ENCODE peak calls at places on chromosomes 7 and 10, in six cellular contexts. One of them, this sample, is unnamed.

GRCh38 chr10:4384254-4384653 is 441.8 kb upstream of the AKR1E2 start:
- DNase-seq in HFFc6: no peak
- DNase-seq in tibial nerve: no peak
- DNase-seq in esophagus squamous epithelium: no peak
- DNase-seq in RWPE1: no peak
- DNase-seq in PC-3: no peak
- DNase-seq in this sample: no peak

GRCh38 chr7:84477786-84478405 is 283.3 kb upstream of the SEMA3A start:
- DNase-seq in HFFc6: no peak
- DNase-seq in tibial nerve: no peak
- DNase-seq in esophagus squamous epithelium: no peak
- DNase-seq in RWPE1: peak
- DNase-seq in PC-3: no peak
- DNase-seq in this sample: no peak

GRCh38 chr7:150972746-150973145 is 5.4 kb downstream of the KCNH2 start:
- DNase-seq in HFFc6: no peak
- DNase-seq in tibial nerve: no peak
- DNase-seq in esophagus squamous epithelium: no peak
- DNase-seq in RWPE1: no peak
- DNase-seq in PC-3: no peak
- DNase-seq in this sample: no peak

GRCh38 chr10:103839867-103840746 is 15.3 kb downstream of the SH3PXD2A start:
- DNase-seq in HFFc6: no peak
- DNase-seq in tibial nerve: no peak
- DNase-seq in esophagus squamous epithelium: no peak
- DNase-seq in RWPE1: no peak
- DNase-seq in PC-3: no peak
- DNase-seq in this sample: peak

GRCh38 chr10:113004219-113004618 is 54.2 kb downstream of the TCF7L2 start:
- DNase-seq in HFFc6: no peak
- DNase-seq in tibial nerve: no peak
- DNase-seq in esophagus squamous epithelium: no peak
- DNase-seq in RWPE1: no peak
- DNase-seq in PC-3: no peak
- DNase-seq in this sample: no peak

GRCh38 chr10:75502838-75503237 is 71.4 kb downstream of the LRMDA start:
- DNase-seq in HFFc6: no peak
- DNase-seq in tibial nerve: no peak
- DNase-seq in esophagus squamous epithelium: no peak
- DNase-seq in RWPE1: no peak
- DNase-seq in PC-3: no peak
- DNase-seq in this sample: no peak

GRCh38 chr10:125592897-125593296 is 90.1 kb downstream of the TEX36 start:
- DNase-seq in HFFc6: no peak
- DNase-seq in tibial nerve: no peak
- DNase-seq in esophagus squamous epithelium: no peak
- DNase-seq in RWPE1: no peak
- DNase-seq in PC-3: no peak
- DNase-seq in this sample: no peak

GRCh38 chr10:105063796-105064195 is 422.7 kb downstream of the SORCS3 start:
- DNase-seq in HFFc6: no peak
- DNase-seq in tibial nerve: no peak
- DNase-seq in esophagus squamous epithelium: no peak
- DNase-seq in RWPE1: peak
- DNase-seq in PC-3: peak
- DNase-seq in this sample: peak

GRCh38 chr10:114404171-114405010 is at the start of gene AFAP1L2:
- DNase-seq in HFFc6: no peak
- DNase-seq in tibial nerve: no peak
- DNase-seq in esophagus squamous epithelium: no peak
- DNase-seq in RWPE1: peak
- DNase-seq in PC-3: peak
- DNase-seq in this sample: peak

GRCh38 chr7:149595078-149595477 is 97.5 kb upstream of the ZNF746 start:
- DNase-seq in HFFc6: no peak
- DNase-seq in tibial nerve: no peak
- DNase-seq in esophagus squamous epithelium: no peak
- DNase-seq in RWPE1: no peak
- DNase-seq in PC-3: no peak
- DNase-seq in this sample: no peak

GRCh38 chr7:149599636-149600206 is 102.1 kb upstream of the ZNF746 start:
- DNase-seq in HFFc6: no peak
- DNase-seq in tibial nerve: no peak
- DNase-seq in esophagus squamous epithelium: no peak
- DNase-seq in RWPE1: no peak
- DNase-seq in PC-3: no peak
- DNase-seq in this sample: no peak

GRCh38 chr7:149604521-149604920 is 106.9 kb upstream of the ZNF746 start:
- DNase-seq in HFFc6: no peak
- DNase-seq in tibial nerve: no peak
- DNase-seq in esophagus squamous epithelium: no peak
- DNase-seq in RWPE1: no peak
- DNase-seq in PC-3: no peak
- DNase-seq in this sample: no peak

GRCh38 chr7:149595541-149595940 is 97.9 kb upstream of the ZNF746 start:
- DNase-seq in HFFc6: no peak
- DNase-seq in tibial nerve: no peak
- DNase-seq in esophagus squamous epithelium: no peak
- DNase-seq in RWPE1: no peak
- DNase-seq in PC-3: no peak
- DNase-seq in this sample: no peak

DNA sequence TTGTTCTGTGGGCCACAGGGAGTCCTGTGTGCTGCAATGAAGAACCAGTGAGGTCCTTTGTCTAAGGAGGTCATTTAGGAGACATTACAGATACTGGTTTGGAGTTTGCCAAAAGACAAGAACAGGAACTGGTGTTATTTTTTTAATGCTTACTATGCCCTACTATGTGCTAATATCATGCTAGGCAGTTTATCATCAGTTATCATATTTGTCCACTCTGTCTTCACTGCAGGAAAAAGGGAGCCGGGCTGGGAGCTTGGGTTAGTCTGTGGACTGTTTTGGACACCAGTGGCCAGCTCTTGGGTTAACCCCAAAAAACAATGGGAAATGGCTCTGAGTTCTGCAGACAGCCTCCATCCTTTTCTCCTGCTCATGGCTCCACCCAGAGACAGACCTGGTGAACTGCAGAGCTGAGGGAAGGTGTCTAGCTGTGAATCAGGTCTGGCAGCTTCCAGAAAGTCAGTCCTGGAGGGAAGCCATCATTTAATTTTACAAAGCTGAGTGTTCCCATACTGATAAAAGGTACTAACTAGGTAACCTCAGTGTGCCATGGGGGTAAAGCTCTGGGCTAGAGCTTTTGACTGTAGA is 101.2 kb upstream of the ZNF746 start:
- DNase-seq in HFFc6: peak
- DNase-seq in tibial nerve: no peak
- DNase-seq in esophagus squamous epithelium: no peak
- DNase-seq in RWPE1: peak
- DNase-seq in PC-3: peak
- DNase-seq in this sample: peak
- TF ChIP-seq CTCF in HFFc6: peak
- TF ChIP-seq CTCF in tibial nerve: no peak
- TF ChIP-seq CTCF in esophagus squamous epithelium: peak
- TF ChIP-seq CTCF in RWPE1: no peak
- TF ChIP-seq CTCF in PC-3: peak
- TF ChIP-seq CTCF in this sample: no peak

DNA sequence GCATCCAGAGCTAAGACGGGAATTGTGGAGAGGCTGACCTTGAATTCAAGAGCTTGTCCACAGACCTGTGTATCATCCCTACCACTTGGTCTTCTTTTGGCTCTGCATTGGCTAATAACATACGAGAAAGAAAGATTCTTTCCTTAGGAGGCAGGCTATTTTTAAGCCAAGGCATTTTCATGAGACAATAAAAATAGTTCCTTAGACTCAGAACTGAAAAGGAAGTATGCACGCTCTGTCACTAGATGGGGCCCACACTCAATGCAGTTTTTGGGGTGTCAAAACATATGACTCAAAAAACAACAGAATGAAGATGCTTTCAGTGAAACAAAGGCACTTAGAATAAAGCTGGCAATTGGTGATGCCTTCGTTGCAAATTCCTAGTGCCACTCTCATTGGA is 265.9 kb upstream of the DGKB start:
- DNase-seq in HFFc6: peak
- DNase-seq in tibial nerve: no peak
- DNase-seq in esophagus squamous epithelium: no peak
- DNase-seq in RWPE1: no peak
- DNase-seq in PC-3: no peak
- DNase-seq in this sample: no peak
- TF ChIP-seq CTCF in HFFc6: peak
- TF ChIP-seq CTCF in tibial nerve: no peak
- TF ChIP-seq CTCF in esophagus squamous epithelium: no peak
- TF ChIP-seq CTCF in RWPE1: no peak
- TF ChIP-seq CTCF in PC-3: peak
- TF ChIP-seq CTCF in this sample: no peak

GRCh38 chr10:119723161-119723560 is 2.7 kb upstream of the INPP5F start:
- DNase-seq in HFFc6: no peak
- DNase-seq in tibial nerve: no peak
- DNase-seq in esophagus squamous epithelium: no peak
- DNase-seq in RWPE1: no peak
- DNase-seq in PC-3: no peak
- DNase-seq in this sample: no peak

GRCh38 chr10:119726291-119727261 is 726 bp downstream of the INPP5F start:
- DNase-seq in HFFc6: no peak
- DNase-seq in tibial nerve: peak
- DNase-seq in esophagus squamous epithelium: no peak
- DNase-seq in RWPE1: no peak
- DNase-seq in PC-3: no peak
- DNase-seq in this sample: peak

GRCh38 chr10:119723624-119724023 is 2.2 kb upstream of the INPP5F start:
- DNase-seq in HFFc6: no peak
- DNase-seq in tibial nerve: no peak
- DNase-seq in esophagus squamous epithelium: no peak
- DNase-seq in RWPE1: no peak
- DNase-seq in PC-3: no peak
- DNase-seq in this sample: no peak

GRCh38 chr10:119724630-119725549 is 960 bp upstream of the INPP5F start:
- DNase-seq in HFFc6: peak
- DNase-seq in tibial nerve: peak
- DNase-seq in esophagus squamous epithelium: no peak
- DNase-seq in RWPE1: no peak
- DNase-seq in PC-3: no peak
- DNase-seq in this sample: no peak

DNA sequence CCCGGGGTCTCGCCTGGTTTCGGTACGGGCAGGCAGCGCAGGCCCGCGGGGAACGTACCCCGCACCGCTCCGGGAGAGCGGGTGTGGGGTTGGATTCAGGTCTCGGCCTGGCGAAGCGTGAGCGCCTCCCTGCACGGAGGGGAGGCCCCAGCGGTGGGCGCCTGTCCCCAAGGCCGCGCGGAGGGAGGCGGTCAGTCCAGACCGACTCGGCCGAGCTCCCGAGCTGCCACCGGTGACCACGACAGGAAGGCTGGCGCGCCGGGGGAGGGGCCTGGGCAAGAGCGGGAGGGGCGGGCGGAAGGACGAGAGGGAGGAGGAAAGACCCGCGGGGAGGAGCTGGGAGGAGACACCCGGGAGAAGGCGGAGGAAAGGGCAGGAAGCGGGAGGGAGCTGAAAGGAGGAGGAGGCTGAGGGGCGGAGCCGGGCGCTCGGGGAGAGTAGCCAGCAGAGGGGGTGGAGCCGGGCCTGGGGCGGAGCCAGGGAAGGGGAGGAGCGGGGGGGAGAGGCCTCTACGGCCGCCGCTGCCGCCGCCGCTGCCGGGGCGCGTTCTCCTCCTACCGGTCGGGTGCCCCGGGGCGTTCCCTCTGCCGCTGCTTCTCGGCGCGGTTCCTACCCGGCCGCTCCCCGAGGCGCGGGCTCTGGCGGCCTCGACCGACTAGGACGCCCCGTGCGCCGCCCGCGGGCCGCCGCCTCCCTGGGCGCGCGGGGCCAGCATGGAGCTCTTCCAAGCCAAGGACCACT is at the start of gene INPP5F:
- DNase-seq in HFFc6: peak
- DNase-seq in tibial nerve: peak
- DNase-seq in esophagus squamous epithelium: peak
- DNase-seq in RWPE1: peak
- DNase-seq in PC-3: peak
- DNase-seq in this sample: peak
- TF ChIP-seq CTCF in HFFc6: peak
- TF ChIP-seq CTCF in tibial nerve: peak
- TF ChIP-seq CTCF in esophagus squamous epithelium: no peak
- TF ChIP-seq CTCF in RWPE1: peak
- TF ChIP-seq CTCF in PC-3: no peak
- TF ChIP-seq CTCF in this sample: no peak

GRCh38 chr7:22657479-22657878 is 69.5 kb upstream of the IL6 start:
- DNase-seq in HFFc6: no peak
- DNase-seq in tibial nerve: no peak
- DNase-seq in esophagus squamous epithelium: no peak
- DNase-seq in RWPE1: no peak
- DNase-seq in PC-3: no peak
- DNase-seq in this sample: no peak
- TF ChIP-seq CTCF in HFFc6: peak
- TF ChIP-seq CTCF in tibial nerve: no peak
- TF ChIP-seq CTCF in esophagus squamous epithelium: no peak
- TF ChIP-seq CTCF in RWPE1: no peak
- TF ChIP-seq CTCF in PC-3: no peak
- TF ChIP-seq CTCF in this sample: no peak

GRCh38 chr7:64945481-64945756 is 42.3 kb downstream of the ZNF273 start:
- DNase-seq in HFFc6: no peak
- DNase-seq in tibial nerve: no peak
- DNase-seq in esophagus squamous epithelium: no peak
- DNase-seq in RWPE1: no peak
- DNase-seq in PC-3: no peak
- DNase-seq in this sample: no peak

GRCh38 chr7:64951250-64951848 is 39.5 kb downstream of the ZNF117 start:
- DNase-seq in HFFc6: peak
- DNase-seq in tibial nerve: peak
- DNase-seq in esophagus squamous epithelium: no peak
- DNase-seq in RWPE1: peak
- DNase-seq in PC-3: peak
- DNase-seq in this sample: no peak

GRCh38 chr7:64947252-64948000 is 43.4 kb downstream of the ZNF117 start:
- DNase-seq in HFFc6: no peak
- DNase-seq in tibial nerve: no peak
- DNase-seq in esophagus squamous epithelium: no peak
- DNase-seq in RWPE1: no peak
- DNase-seq in PC-3: no peak
- DNase-seq in this sample: peak

GRCh38 chr7:64945776-64946175 is 42.7 kb downstream of the ZNF273 start:
- DNase-seq in HFFc6: no peak
- DNase-seq in tibial nerve: no peak
- DNase-seq in esophagus squamous epithelium: no peak
- DNase-seq in RWPE1: no peak
- DNase-seq in PC-3: no peak
- DNase-seq in this sample: no peak

GRCh38 chr7:64946772-64947171 is 43.7 kb downstream of the ZNF273 start:
- DNase-seq in HFFc6: no peak
- DNase-seq in tibial nerve: no peak
- DNase-seq in esophagus squamous epithelium: no peak
- DNase-seq in RWPE1: no peak
- DNase-seq in PC-3: peak
- DNase-seq in this sample: peak
- TF ChIP-seq CTCF in HFFc6: peak
- TF ChIP-seq CTCF in tibial nerve: no peak
- TF ChIP-seq CTCF in esophagus squamous epithelium: no peak
- TF ChIP-seq CTCF in RWPE1: no peak
- TF ChIP-seq CTCF in PC-3: peak
- TF ChIP-seq CTCF in this sample: no peak

This sample was measured in endothelial cell.